ENCODE peak calls at places on chromosome 11, in ten cellular contexts. H is stomach; N is activated naive CD8-positive, alpha-beta T cell treated with anti-CD3 and anti-CD28 coated beads for 36 hours; C is heart left ventricle; A is skeletal muscle cell; Z is effector CD4-positive, alpha-beta T cell; B is esophagus squamous epithelium; I is lower lobe of right lung; X is heart right ventricle; V is stimulated activated naive CD8-positive, alpha-beta T cell treated with anti-CD3 and anti-CD28 coated beads, Interleukin-15, Interleukin-2, amounts not matched to agents 100 U/mL and 50 U/mL, for 24 hours. M is an unnamed sample.

GRCh38 chr11:8683115-8683807 is 669 bp downstream of the RPL27A start:
- DNase-seq in B (no peak), H (no peak), Z (peak; percentile 10), V (peak; percentile 40), N (peak; percentile 31), C (no peak), A (no peak), I (peak; percentile 66), X (no peak), M (no peak)

GRCh38 chr11:112113539-112114457 is 27.1 kb downstream of the SDHD start:
- DNase-seq in I (no peak), C (no peak), X (no peak), N (no peak), V (no peak), A (peak; percentile 16), Z (no peak), B (no peak), H (no peak), M (no peak)

GRCh38 chr11:1090600-1091331 is 16.1 kb downstream of the MUC2 start:
- DNase-seq in N (no peak), Z (no peak), C (no peak), B (no peak), V (no peak), H (no peak), A (no peak), I (peak; percentile 39), X (no peak), M (no peak)

GRCh38 chr11:17505146-17505545 is 28.5 kb upstream of the ABCC8 start:
- DNase-seq in C (no peak), A (no peak), N (no peak), Z (no peak), V (no peak), I (no peak), X (no peak), H (no peak), B (no peak), M (no peak)

GRCh38 chr11:115682901-115683300 is 178.7 kb upstream of the CADM1 start:
- DNase-seq in H (no peak), X (no peak), V (no peak), A (no peak), N (no peak), I (no peak), B (no peak), Z (no peak), C (no peak), M (no peak)

GRCh38 chr11:35352107-35352888 is 67.1 kb downstream of the SLC1A2 start:
- DNase-seq in V (no peak), I (no peak), B (no peak), Z (no peak), C (no peak), H (peak; percentile 53), X (peak; percentile 54), N (no peak), A (no peak), M (no peak)

GRCh38 chr11:110079726-110080125 is 13.5 kb upstream of the ZC3H12C start:
- DNase-seq in A (no peak), C (no peak), B (no peak), Z (no peak), H (no peak), X (no peak), I (no peak), V (no peak), N (no peak), M (no peak)

GRCh38 chr11:12680246-12680939 is 6.2 kb downstream of the TEAD1 start:
- DNase-seq in H (peak; percentile 88), B (peak; percentile 27), N (no peak), C (peak; percentile 90), Z (no peak), X (peak; percentile 82), I (peak; percentile 88), A (no peak), V (peak; percentile 3), M (peak; percentile 83)

GRCh38 chr11:134878785-134879184 is 466.7 kb upstream of the B3GAT1 start:
- DNase-seq in X (no peak), I (no peak), H (no peak), C (no peak), V (no peak), A (no peak), Z (no peak), N (no peak), B (no peak), M (no peak)

GRCh38 chr11:68842427-68843051 is 823 bp upstream of the CPT1A start:
- DNase-seq in V (no peak), B (no peak), C (no peak), H (no peak), I (no peak), X (no peak), A (no peak), Z (no peak), N (no peak), M (no peak)

GRCh38 chr11:26947379-26947844 is 46.5 kb upstream of the FIBIN start:
- DNase-seq in C (peak; percentile 51), X (peak; percentile 48), B (no peak), H (no peak), I (no peak), N (no peak), A (peak; percentile 100), V (no peak), Z (no peak), M (peak; percentile 61)

M was measured in lower leg skin.